ENCODE peak calls at places on chromosomes 11 and 22, in nine cellular contexts. P is NCI-H69; I is gastrocnemius medialis; W is lung microvascular endothelial cell; H is naive B cell; F is WERI-Rb-1; U is Calu3; M is dorsolateral prefrontal cortex; Z is CD4-positive, CD25-positive, alpha-beta regulatory T cell. C is an unnamed sample.

GRCh38 chr11:76361365-76361764 is 19.6 kb downstream of the THAP12 start:
- DNase-seq in P (no peak), I (no peak), W (no peak), H (no peak), F (no peak), U (no peak), M (no peak), Z (no peak), C (no peak)

GRCh38 chr11:106327134-106327533 is 249.7 kb downstream of the AASDHPPT start:
- DNase-seq in P (no peak), I (no peak), W (no peak), H (no peak), F (no peak), U (no peak), M (no peak), Z (no peak), C (no peak)

GRCh38 chr11:94632356-94632755 is 65.2 kb downstream of the PIWIL4 start:
- DNase-seq in P (no peak), I (no peak), W (no peak), H (no peak), F (no peak), U (no peak), M (no peak), Z (no peak), C (no peak)

GRCh38 chr11:33448461-33449130 is 191.4 kb downstream of the HIPK3 start:
- DNase-seq in P (no peak), I (no peak), W (peak), H (no peak), F (no peak), U (no peak), M (no peak), Z (no peak), C (no peak)

GRCh38 chr11:61601512-61601911 is 20.6 kb upstream of the SYT7 start:
- DNase-seq in P (peak), I (no peak), W (no peak), H (no peak), F (no peak), U (no peak), M (no peak), Z (no peak), C (no peak)

GRCh38 chr11:114233755-114234154 is 62.4 kb upstream of the NNMT start:
- DNase-seq in P (peak), I (no peak), W (no peak), H (no peak), F (no peak), U (no peak), M (no peak), Z (no peak), C (no peak)

GRCh38 chr22:20466659-20467379 is 28.8 kb downstream of the KLHL22 start:
- DNase-seq in P (no peak), I (no peak), W (no peak), H (no peak), F (no peak), U (no peak), M (no peak), Z (no peak), C (no peak)

GRCh38 chr22:31646186-31647019 is 15.6 kb downstream of the PISD start:
- DNase-seq in P (no peak), I (no peak), W (peak), H (no peak), F (no peak), U (peak), M (no peak), Z (no peak), C (no peak)

GRCh38 chr22:31585161-31585859 is 76.7 kb downstream of the PISD start:
- DNase-seq in P (no peak), I (no peak), W (no peak), H (no peak), F (no peak), U (no peak), M (no peak), Z (no peak), C (peak)

GRCh38 chr22:29309332-29310064 is 3.0 kb downstream of the GAS2L1 start:
- DNase-seq in P (no peak), I (no peak), W (peak), H (no peak), F (peak), U (peak), M (no peak), Z (no peak), C (no peak)